ENCODE peak calls at places on chromosomes 5 and 9, in four cellular contexts. W, B, Q and Y are unnamed samples.
A peak's percentile ranks its signal among the peaks of the same experiment; 100 is the strongest.

GRCh38 chr5:127867006-127867788 is 164.0 kb downstream of the CCDC192 start:
- DNase-seq in W (no peak), B (no peak), Q (no peak), Y (no peak)

GRCh38 chr9:81906656-81907055 is 21.6 kb upstream of the SPATA31D4 start:
- DNase-seq in W (no peak), B (no peak), Q (no peak), Y (no peak)

GRCh38 chr9:23669776-23670175 is 156.3 kb downstream of the ELAVL2 start:
- DNase-seq in W (no peak), B (no peak), Q (no peak), Y (no peak)

GRCh38 chr5:37889612-37890317 is 49.9 kb upstream of the GDNF start:
- DNase-seq in W (no peak), B (no peak), Q (peak; percentile 64), Y (no peak)

GRCh38 chr9:110579763-110580255 is 268 bp upstream of the SVEP1 start:
- DNase-seq in W (no peak), B (no peak), Q (peak; percentile 85), Y (peak; percentile 60)

GRCh38 chr9:97412628-97413382 is 909 bp downstream of the TDRD7 start:
- DNase-seq in W (no peak), B (no peak), Q (peak; percentile 33), Y (peak; percentile 28)

GRCh38 chr5:90901263-90901662 is 342.7 kb downstream of the ADGRV1 start:
- DNase-seq in W (no peak), B (no peak), Q (no peak), Y (no peak)

GRCh38 chr5:143968071-143968878 is 156.3 kb downstream of the HMHB1 start:
- DNase-seq in W (peak; percentile 1), B (peak; percentile 34), Q (peak; percentile 51), Y (peak; percentile 72)

GRCh38 chr5:125179617-125180016 is 433.2 kb upstream of the ZNF608 start:
- DNase-seq in W (no peak), B (no peak), Q (no peak), Y (no peak)

GRCh38 chr9:132014218-132014800 is 65.4 kb downstream of the MED27 start:
- DNase-seq in W (no peak), B (no peak), Q (no peak), Y (no peak)

GRCh38 chr9:20623021-20623747 is 885 bp upstream of the MLLT3 start:
- DNase-seq in W (peak; percentile 61), B (peak; percentile 21), Q (peak; percentile 17), Y (peak; percentile 43)

GRCh38 chr5:67935908-67936573 is 279.5 kb upstream of the PIK3R1 start:
- DNase-seq in W (no peak), B (no peak), Q (no peak), Y (no peak)

GRCh38 chr5:113489299-113489698 is 1.0 kb upstream of the MCC start:
- DNase-seq in W (no peak), B (peak; percentile 72), Q (peak; percentile 88), Y (no peak)

GRCh38 chr5:111961867-111962266 is 204.9 kb upstream of the NREP start:
- DNase-seq in W (no peak), B (no peak), Q (no peak), Y (no peak)

GRCh38 chr9:78406933-78407332 is 110.0 kb downstream of the PSAT1 start:
- DNase-seq in W (no peak), B (no peak), Q (no peak), Y (no peak)

GRCh38 chr5:138339086-138339456 is 1.0 kb downstream of the FAM53C start:
- DNase-seq in W (no peak), B (peak; percentile 14), Q (no peak), Y (peak; percentile 55)

GRCh38 chr5:181159286-181160143 is 12.1 kb downstream of the OR2V2 start:
- DNase-seq in W (peak; percentile 90), B (peak; percentile 95), Q (peak; percentile 87), Y (peak; percentile 93)

GRCh38 chr9:30410273-30410672 is 1974.2 kb upstream of the ACO1 start:
- DNase-seq in W (no peak), B (no peak), Q (no peak), Y (peak; percentile 5)

GRCh38 chr5:29758986-29759421 is 1434.5 kb upstream of the CDH6 start:
- DNase-seq in W (no peak), B (no peak), Q (no peak), Y (peak; percentile 39)

GRCh38 chr9:9612270-9612669 is 1000.5 kb downstream of the PTPRD start:
- DNase-seq in W (no peak), B (no peak), Q (no peak), Y (no peak)

GRCh38 chr9:13915131-13915530 is 398.8 kb downstream of the NFIB start:
- DNase-seq in W (no peak), B (no peak), Q (no peak), Y (no peak)

GRCh38 chr5:494667-495255 is 29.5 kb downstream of the SLC9A3 start:
- DNase-seq in W (no peak), B (no peak), Q (no peak), Y (no peak)

GRCh38 chr9:131650254-131650653 is 89.6 kb downstream of the RAPGEF1 start:
- DNase-seq in W (no peak), B (no peak), Q (peak; percentile 37), Y (no peak)

GRCh38 chr9:124054671-124055212 is 43.2 kb downstream of the LHX2 start:
- DNase-seq in W (peak; percentile 76), B (peak; percentile 40), Q (peak; percentile 83), Y (no peak)

GRCh38 chr9:75803130-75803529 is 87.3 kb upstream of the PCSK5 start:
- DNase-seq in W (no peak), B (no peak), Q (peak; percentile 11), Y (peak; percentile 8)

GRCh38 chr9:113935677-113936380 is 59.7 kb downstream of the ZNF618 start:
- DNase-seq in W (no peak), B (no peak), Q (no peak), Y (no peak)

GRCh38 chr9:132651259-132651658 is 18.5 kb downstream of the DDX31 start:
- DNase-seq in W (no peak), B (peak; percentile 22), Q (peak; percentile 44), Y (no peak)

GRCh38 chr5:41796061-41796460 is 74.2 kb downstream of the OXCT1 start:
- DNase-seq in W (no peak), B (no peak), Q (no peak), Y (no peak)

GRCh38 chr9:35669331-35670145 is 4.2 kb upstream of the CA9 start:
- DNase-seq in W (no peak), B (peak; percentile 75), Q (peak; percentile 36), Y (no peak)